ENCODE peak calls at places on chromosome 10, in eight cellular contexts. One of them, this sample, is unnamed.

GRCh38 chr10:133335238-133336122 is 1.2 kb downstream of the CALY start:
- DNase-seq in epithelial cell of esophagus: no peak
- DNase-seq in omental fat pad: no peak
- DNase-seq in cardiac muscle cell: no peak
- DNase-seq in Calu3: peak
- DNase-seq in GM10248: peak
- DNase-seq in retinal pigment epithelial cell: no peak
- DNase-seq in endothelial cell: peak
- DNase-seq in this sample: peak

GRCh38 chr10:100647928-100648327 is 97.5 kb upstream of the PAX2 start:
- DNase-seq in epithelial cell of esophagus: peak
- DNase-seq in omental fat pad: no peak
- DNase-seq in cardiac muscle cell: no peak
- DNase-seq in Calu3: no peak
- DNase-seq in GM10248: no peak
- DNase-seq in retinal pigment epithelial cell: no peak
- DNase-seq in endothelial cell: no peak
- DNase-seq in this sample: no peak

GRCh38 chr10:6917125-6917524 is 337.0 kb upstream of the PRKCQ start:
- DNase-seq in epithelial cell of esophagus: no peak
- DNase-seq in omental fat pad: no peak
- DNase-seq in cardiac muscle cell: no peak
- DNase-seq in Calu3: no peak
- DNase-seq in GM10248: no peak
- DNase-seq in retinal pigment epithelial cell: no peak
- DNase-seq in endothelial cell: no peak
- DNase-seq in this sample: peak

GRCh38 chr10:103990170-103990930 is 23.4 kb downstream of the SLK start:
- DNase-seq in epithelial cell of esophagus: no peak
- DNase-seq in omental fat pad: no peak
- DNase-seq in cardiac muscle cell: no peak
- DNase-seq in Calu3: no peak
- DNase-seq in GM10248: no peak
- DNase-seq in retinal pigment epithelial cell: no peak
- DNase-seq in endothelial cell: no peak
- DNase-seq in this sample: no peak

GRCh38 chr10:79413196-79413595 is 32.2 kb downstream of the ZCCHC24 start:
- DNase-seq in epithelial cell of esophagus: no peak
- DNase-seq in omental fat pad: no peak
- DNase-seq in cardiac muscle cell: no peak
- DNase-seq in Calu3: no peak
- DNase-seq in GM10248: no peak
- DNase-seq in retinal pigment epithelial cell: no peak
- DNase-seq in endothelial cell: no peak
- DNase-seq in this sample: no peak

GRCh38 chr10:77223532-77224460 is 413.8 kb downstream of the KCNMA1 start:
- DNase-seq in epithelial cell of esophagus: no peak
- DNase-seq in omental fat pad: no peak
- DNase-seq in cardiac muscle cell: no peak
- DNase-seq in Calu3: no peak
- DNase-seq in GM10248: no peak
- DNase-seq in retinal pigment epithelial cell: no peak
- DNase-seq in endothelial cell: no peak
- DNase-seq in this sample: no peak

GRCh38 chr10:191703-192518 is 56.7 kb downstream of the ZMYND11 start:
- DNase-seq in epithelial cell of esophagus: peak
- DNase-seq in omental fat pad: no peak
- DNase-seq in cardiac muscle cell: no peak
- DNase-seq in Calu3: no peak
- DNase-seq in GM10248: no peak
- DNase-seq in retinal pigment epithelial cell: no peak
- DNase-seq in endothelial cell: no peak
- DNase-seq in this sample: peak

GRCh38 chr10:78401882-78402367 is 368.3 kb downstream of the RPS24 start:
- DNase-seq in epithelial cell of esophagus: no peak
- DNase-seq in omental fat pad: no peak
- DNase-seq in cardiac muscle cell: peak
- DNase-seq in Calu3: no peak
- DNase-seq in GM10248: no peak
- DNase-seq in retinal pigment epithelial cell: no peak
- DNase-seq in endothelial cell: no peak
- DNase-seq in this sample: no peak

GRCh38 chr10:60069311-60069710 is 163.0 kb upstream of the CCDC6 start:
- DNase-seq in epithelial cell of esophagus: no peak
- DNase-seq in omental fat pad: no peak
- DNase-seq in cardiac muscle cell: no peak
- DNase-seq in Calu3: no peak
- DNase-seq in GM10248: no peak
- DNase-seq in retinal pigment epithelial cell: no peak
- DNase-seq in endothelial cell: no peak
- DNase-seq in this sample: no peak

GRCh38 chr10:45514283-45515270 is 140.6 kb downstream of the ALOX5 start:
- DNase-seq in epithelial cell of esophagus: peak
- DNase-seq in omental fat pad: no peak
- DNase-seq in cardiac muscle cell: no peak
- DNase-seq in Calu3: no peak
- DNase-seq in GM10248: no peak
- DNase-seq in retinal pigment epithelial cell: no peak
- DNase-seq in endothelial cell: peak
- DNase-seq in this sample: peak

GRCh38 chr10:4525095-4525494 is 300.9 kb upstream of the AKR1E2 start:
- DNase-seq in epithelial cell of esophagus: no peak
- DNase-seq in omental fat pad: no peak
- DNase-seq in cardiac muscle cell: no peak
- DNase-seq in Calu3: no peak
- DNase-seq in GM10248: no peak
- DNase-seq in retinal pigment epithelial cell: no peak
- DNase-seq in endothelial cell: no peak
- DNase-seq in this sample: no peak

GRCh38 chr10:109866995-109867635 is 56.2 kb downstream of the XPNPEP1 start:
- DNase-seq in epithelial cell of esophagus: no peak
- DNase-seq in omental fat pad: no peak
- DNase-seq in cardiac muscle cell: no peak
- DNase-seq in Calu3: no peak
- DNase-seq in GM10248: no peak
- DNase-seq in retinal pigment epithelial cell: no peak
- DNase-seq in endothelial cell: no peak
- DNase-seq in this sample: no peak

GRCh38 chr10:44992732-44993225 is 7.9 kb upstream of the ZNF22 start:
- DNase-seq in epithelial cell of esophagus: no peak
- DNase-seq in omental fat pad: no peak
- DNase-seq in cardiac muscle cell: no peak
- DNase-seq in Calu3: no peak
- DNase-seq in GM10248: no peak
- DNase-seq in retinal pigment epithelial cell: no peak
- DNase-seq in endothelial cell: no peak
- DNase-seq in this sample: no peak

GRCh38 chr10:119135517-119135890 is 30.0 kb downstream of the SFXN4 start:
- DNase-seq in epithelial cell of esophagus: no peak
- DNase-seq in omental fat pad: no peak
- DNase-seq in cardiac muscle cell: no peak
- DNase-seq in Calu3: no peak
- DNase-seq in GM10248: no peak
- DNase-seq in retinal pigment epithelial cell: no peak
- DNase-seq in endothelial cell: no peak
- DNase-seq in this sample: peak

GRCh38 chr10:2791774-2792443 is 275.4 kb upstream of the PFKP start:
- DNase-seq in epithelial cell of esophagus: no peak
- DNase-seq in omental fat pad: no peak
- DNase-seq in cardiac muscle cell: no peak
- DNase-seq in Calu3: no peak
- DNase-seq in GM10248: no peak
- DNase-seq in retinal pigment epithelial cell: no peak
- DNase-seq in endothelial cell: no peak
- DNase-seq in this sample: no peak

GRCh38 chr10:76085773-76086570 is 654.5 kb downstream of the LRMDA start:
- DNase-seq in epithelial cell of esophagus: no peak
- DNase-seq in omental fat pad: no peak
- DNase-seq in cardiac muscle cell: no peak
- DNase-seq in Calu3: no peak
- DNase-seq in GM10248: no peak
- DNase-seq in retinal pigment epithelial cell: no peak
- DNase-seq in endothelial cell: no peak
- DNase-seq in this sample: no peak

GRCh38 chr10:123149568-123150228 is 1.8 kb downstream of the HMX2 start:
- DNase-seq in epithelial cell of esophagus: peak
- DNase-seq in omental fat pad: no peak
- DNase-seq in cardiac muscle cell: peak
- DNase-seq in Calu3: no peak
- DNase-seq in GM10248: peak
- DNase-seq in retinal pigment epithelial cell: no peak
- DNase-seq in endothelial cell: peak
- DNase-seq in this sample: no peak

GRCh38 chr10:49781247-49781646 is 19.1 kb upstream of the OGDHL start:
- DNase-seq in epithelial cell of esophagus: no peak
- DNase-seq in omental fat pad: no peak
- DNase-seq in cardiac muscle cell: no peak
- DNase-seq in Calu3: no peak
- DNase-seq in GM10248: no peak
- DNase-seq in retinal pigment epithelial cell: no peak
- DNase-seq in endothelial cell: no peak
- DNase-seq in this sample: peak

GRCh38 chr10:85570871-85571270 is 795.7 kb downstream of the GRID1 start:
- DNase-seq in epithelial cell of esophagus: no peak
- DNase-seq in omental fat pad: no peak
- DNase-seq in cardiac muscle cell: no peak
- DNase-seq in Calu3: no peak
- DNase-seq in GM10248: no peak
- DNase-seq in retinal pigment epithelial cell: no peak
- DNase-seq in endothelial cell: no peak
- DNase-seq in this sample: no peak

GRCh38 chr10:80964955-80965614 is 427.4 kb downstream of the SH2D4B start:
- DNase-seq in epithelial cell of esophagus: no peak
- DNase-seq in omental fat pad: no peak
- DNase-seq in cardiac muscle cell: peak
- DNase-seq in Calu3: no peak
- DNase-seq in GM10248: peak
- DNase-seq in retinal pigment epithelial cell: no peak
- DNase-seq in endothelial cell: no peak
- DNase-seq in this sample: no peak
- TF ChIP-seq CTCF in epithelial cell of esophagus: no peak
- TF ChIP-seq CTCF in omental fat pad: no peak
- TF ChIP-seq CTCF in cardiac muscle cell: no peak
- TF ChIP-seq CTCF in Calu3: no peak
- TF ChIP-seq CTCF in GM10248: no peak
- TF ChIP-seq CTCF in retinal pigment epithelial cell: no peak
- TF ChIP-seq CTCF in endothelial cell: no peak
- TF ChIP-seq CTCF in this sample: no peak

GRCh38 chr10:125007436-125007835 is 65.5 kb downstream of the ZRANB1 start:
- DNase-seq in epithelial cell of esophagus: no peak
- DNase-seq in omental fat pad: no peak
- DNase-seq in cardiac muscle cell: no peak
- DNase-seq in Calu3: no peak
- DNase-seq in GM10248: no peak
- DNase-seq in retinal pigment epithelial cell: no peak
- DNase-seq in endothelial cell: no peak
- DNase-seq in this sample: no peak

GRCh38 chr10:125009580-125010235 is 67.8 kb downstream of the ZRANB1 start:
- DNase-seq in epithelial cell of esophagus: no peak
- DNase-seq in omental fat pad: no peak
- DNase-seq in cardiac muscle cell: no peak
- DNase-seq in Calu3: no peak
- DNase-seq in GM10248: no peak
- DNase-seq in retinal pigment epithelial cell: no peak
- DNase-seq in endothelial cell: no peak
- DNase-seq in this sample: no peak

GRCh38 chr10:125006921-125007391 is 65.0 kb downstream of the ZRANB1 start:
- DNase-seq in epithelial cell of esophagus: no peak
- DNase-seq in omental fat pad: no peak
- DNase-seq in cardiac muscle cell: no peak
- DNase-seq in Calu3: no peak
- DNase-seq in GM10248: no peak
- DNase-seq in retinal pigment epithelial cell: no peak
- DNase-seq in endothelial cell: no peak
- DNase-seq in this sample: no peak

GRCh38 chr10:125010362-125010761 is 68.4 kb downstream of the ZRANB1 start:
- DNase-seq in epithelial cell of esophagus: no peak
- DNase-seq in omental fat pad: no peak
- DNase-seq in cardiac muscle cell: no peak
- DNase-seq in Calu3: no peak
- DNase-seq in GM10248: no peak
- DNase-seq in retinal pigment epithelial cell: no peak
- DNase-seq in endothelial cell: no peak
- DNase-seq in this sample: no peak

DNA sequence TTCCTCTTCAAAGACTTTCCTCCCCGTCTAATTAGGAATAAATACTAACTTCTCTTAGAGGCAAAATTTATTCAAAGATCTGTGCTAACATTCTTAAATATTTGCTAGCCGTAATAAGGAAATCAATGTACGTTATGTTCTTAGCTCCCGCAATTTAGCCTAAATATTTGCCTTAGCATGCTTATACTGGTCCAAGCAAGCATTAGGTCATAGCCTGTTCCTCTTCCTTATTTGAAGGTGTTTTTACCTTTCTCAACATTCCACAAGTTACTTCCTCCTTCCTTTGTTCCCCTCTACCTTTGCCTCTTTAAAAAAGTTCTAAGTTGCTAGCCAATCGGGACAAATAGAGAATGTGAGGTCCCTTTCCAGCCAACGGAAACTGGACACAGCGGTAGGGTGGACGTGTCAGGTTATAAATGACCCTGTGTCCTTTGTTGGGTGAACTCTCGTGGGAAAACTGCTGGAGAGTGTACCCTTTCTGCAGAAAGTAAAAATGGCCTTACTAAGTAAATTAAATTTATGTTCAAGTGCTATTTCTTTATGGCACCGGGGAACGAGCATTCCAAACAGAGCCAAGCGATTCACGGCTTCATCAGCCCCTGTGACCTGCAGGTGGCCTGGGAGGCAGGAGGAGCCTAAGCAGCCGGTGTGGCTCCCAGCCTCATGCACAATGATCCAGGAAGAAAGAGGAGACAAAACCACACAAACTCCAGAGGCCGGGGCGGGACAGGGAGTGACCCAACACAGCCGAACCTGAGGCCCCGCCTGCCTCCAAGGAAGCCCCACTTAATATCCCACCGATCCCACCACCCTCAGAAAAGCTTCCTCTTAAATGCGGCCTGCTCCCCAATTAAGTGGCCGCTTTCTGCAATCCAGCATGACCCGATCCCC is 67.0 kb downstream of the ZRANB1 start:
- DNase-seq in epithelial cell of esophagus: peak
- DNase-seq in omental fat pad: no peak
- DNase-seq in cardiac muscle cell: no peak
- DNase-seq in Calu3: peak
- DNase-seq in GM10248: no peak
- DNase-seq in retinal pigment epithelial cell: no peak
- DNase-seq in endothelial cell: no peak
- DNase-seq in this sample: no peak
- TF ChIP-seq CTCF in epithelial cell of esophagus: no peak
- TF ChIP-seq CTCF in omental fat pad: no peak
- TF ChIP-seq CTCF in cardiac muscle cell: no peak
- TF ChIP-seq CTCF in Calu3: no peak
- TF ChIP-seq CTCF in GM10248: no peak
- TF ChIP-seq CTCF in retinal pigment epithelial cell: peak
- TF ChIP-seq CTCF in endothelial cell: no peak
- TF ChIP-seq CTCF in this sample: no peak

GRCh38 chr10:86971146-86971991 is 3.1 kb downstream of the ADIRF start:
- DNase-seq in epithelial cell of esophagus: peak
- DNase-seq in omental fat pad: peak
- DNase-seq in cardiac muscle cell: peak
- DNase-seq in Calu3: peak
- DNase-seq in GM10248: peak
- DNase-seq in retinal pigment epithelial cell: no peak
- DNase-seq in endothelial cell: peak
- DNase-seq in this sample: peak
- TF ChIP-seq CTCF in epithelial cell of esophagus: peak
- TF ChIP-seq CTCF in omental fat pad: no peak
- TF ChIP-seq CTCF in cardiac muscle cell: no peak
- TF ChIP-seq CTCF in Calu3: no peak
- TF ChIP-seq CTCF in GM10248: no peak
- TF ChIP-seq CTCF in retinal pigment epithelial cell: peak
- TF ChIP-seq CTCF in endothelial cell: no peak
- TF ChIP-seq CTCF in this sample: no peak

GRCh38 chr10:71548494-71548846 is 151.8 kb downstream of the CDH23 start:
- DNase-seq in epithelial cell of esophagus: no peak
- DNase-seq in omental fat pad: no peak
- DNase-seq in cardiac muscle cell: no peak
- DNase-seq in Calu3: no peak
- DNase-seq in GM10248: peak
- DNase-seq in retinal pigment epithelial cell: no peak
- DNase-seq in endothelial cell: peak
- DNase-seq in this sample: no peak
- TF ChIP-seq CTCF in epithelial cell of esophagus: peak
- TF ChIP-seq CTCF in omental fat pad: no peak
- TF ChIP-seq CTCF in cardiac muscle cell: peak
- TF ChIP-seq CTCF in Calu3: peak
- TF ChIP-seq CTCF in GM10248: peak
- TF ChIP-seq CTCF in retinal pigment epithelial cell: peak
- TF ChIP-seq CTCF in endothelial cell: peak
- TF ChIP-seq CTCF in this sample: peak